ENCODE peak calls at places on chromosomes 6 and 20, in five cellular contexts. Q is HepG2, N is HEK293T, G is H1, V is NT2/D1. W is an unnamed sample.

GRCh38 chr6:169967687-169968086 is 216.3 kb downstream of the ERMARD start:
- DNase-seq in Q (no peak), N (no peak), G (no peak), V (no peak), W (no peak)

GRCh38 chr6:3813150-3813780 is 35.9 kb upstream of the FAM50B start:
- DNase-seq in Q (peak; percentile 33), N (peak; percentile 21), G (no peak), V (no peak), W (no peak)

GRCh38 chr6:78611886-78612480 is 255.4 kb upstream of the IRAK1BP1 start:
- DNase-seq in Q (peak; percentile 1), N (peak; percentile 8), G (no peak), V (no peak), W (no peak)

GRCh38 chr6:41531591-41532582 is 14.3 kb upstream of the FOXP4 start:
- DNase-seq in Q (no peak), N (no peak), G (no peak), V (no peak), W (peak; percentile 92)

GRCh38 chr6:148873154-148873553 is 126.3 kb downstream of the UST start:
- DNase-seq in Q (no peak), N (no peak), G (no peak), V (no peak), W (no peak)

GRCh38 chr20:33568378-33569289 is 78.7 kb downstream of the CBFA2T2 start:
- DNase-seq in Q (peak; percentile 30), N (no peak), G (peak; percentile 89), V (peak; percentile 38), W (no peak)

GRCh38 chr20:17442588-17442987 is 88.6 kb downstream of the BFSP1 start:
- DNase-seq in Q (peak; percentile 36), N (peak; percentile 22), G (no peak), V (peak; percentile 16), W (no peak)

GRCh38 chr20:51020657-51021056 is 2.2 kb downstream of the KCNG1 start:
- DNase-seq in Q (no peak), N (no peak), G (no peak), V (no peak), W (no peak)

GRCh38 chr6:11585426-11586016 is 48.0 kb downstream of the TMEM170B start:
- DNase-seq in Q (peak; percentile 55), N (peak; percentile 20), G (no peak), V (no peak), W (peak; percentile 32)

GRCh38 chr20:38126146-38126912 is 38.7 kb downstream of the TGM2 start:
- DNase-seq in Q (no peak), N (no peak), G (no peak), V (no peak), W (no peak)

GRCh38 chr20:53174454-53174853 is 202.3 kb downstream of the TSHZ2 start:
- DNase-seq in Q (no peak), N (no peak), G (no peak), V (no peak), W (no peak)

GRCh38 chr6:89508755-89509563 is 76.0 kb downstream of the ANKRD6 start:
- DNase-seq in Q (peak; percentile 35), N (no peak), G (no peak), V (no peak), W (no peak)

GRCh38 chr20:18628330-18628941 is 40.6 kb downstream of the DTD1 start:
- DNase-seq in Q (peak; percentile 24), N (peak; percentile 38), G (peak; percentile 29), V (no peak), W (no peak)

GRCh38 chr6:144528605-144529425 is 243.7 kb downstream of the UTRN start:
- DNase-seq in Q (no peak), N (no peak), G (no peak), V (peak; percentile 75), W (no peak)

GRCh38 chr6:133368664-133369063 is 127.5 kb downstream of the EYA4 start:
- DNase-seq in Q (peak; percentile 22), N (peak; percentile 29), G (no peak), V (no peak), W (no peak)

GRCh38 chr6:1027109-1027794 is 284.6 kb upstream of the FOXQ1 start:
- DNase-seq in Q (no peak), N (no peak), G (no peak), V (no peak), W (no peak)

GRCh38 chr6:122833229-122833556 is 44.1 kb downstream of the SMPDL3A start:
- DNase-seq in Q (no peak), N (no peak), G (no peak), V (no peak), W (no peak)

GRCh38 chr6:100504786-100505737 is 40.3 kb upstream of the SIM1 start:
- DNase-seq in Q (no peak), N (no peak), G (no peak), V (no peak), W (no peak)

GRCh38 chr20:2795451-2795850 is 5.0 kb downstream of the CPXM1 start:
- DNase-seq in Q (no peak), N (no peak), G (no peak), V (no peak), W (no peak)

GRCh38 chr6:133888931-133889556 is at the start of gene TCF21:
- DNase-seq in Q (no peak), N (no peak), G (no peak), V (no peak), W (no peak)

GRCh38 chr6:157273756-157274088 is 49.6 kb downstream of the TMEM242 start:
- DNase-seq in Q (peak; percentile 41), N (peak; percentile 82), G (no peak), V (no peak), W (no peak)

GRCh38 chr20:10228330-10228729 is 9.7 kb downstream of the SNAP25 start:
- DNase-seq in Q (peak; percentile 61), N (no peak), G (no peak), V (no peak), W (no peak)

GRCh38 chr20:2937902-2938301 is 64.6 kb downstream of the PTPRA start:
- DNase-seq in Q (no peak), N (no peak), G (no peak), V (no peak), W (no peak)

GRCh38 chr20:53948383-53949318 is 121.7 kb downstream of the BCAS1 start:
- DNase-seq in Q (no peak), N (no peak), G (no peak), V (no peak), W (no peak)

GRCh38 chr6:107668826-107669474 is 155.2 kb downstream of the SCML4 start:
- DNase-seq in Q (no peak), N (no peak), G (no peak), V (no peak), W (peak; percentile 34)

GRCh38 chr6:161265554-161265953 is 8.3 kb downstream of the AGPAT4 start:
- DNase-seq in Q (no peak), N (no peak), G (no peak), V (no peak), W (no peak)

GRCh38 chr6:122712093-122712863 is 67.2 kb upstream of the FABP7 start:
- DNase-seq in Q (no peak), N (no peak), G (no peak), V (no peak), W (no peak)

GRCh38 chr6:82057846-82058554 is 189.5 kb downstream of the IBTK start:
- DNase-seq in Q (no peak), N (no peak), G (no peak), V (no peak), W (no peak)

GRCh38 chr20:49850463-49851233 is 38.0 kb downstream of the SLC9A8 start:
- DNase-seq in Q (no peak), N (no peak), G (no peak), V (no peak), W (no peak)
- TF ChIP-seq SUZ12 in Q (no peak), N (no peak), G (no peak), V (no peak), W (no peak)

GRCh38 chr6:31826793-31827285 is 699 bp upstream of the HSPA1B start:
- DNase-seq in Q (no peak), N (no peak), G (no peak), V (no peak), W (no peak)

GRCh38 chr6:31822038-31822821 is 5.3 kb upstream of the HSPA1B start:
- DNase-seq in Q (peak; percentile 67), N (peak; percentile 50), G (no peak), V (no peak), W (no peak)

GRCh38 chr6:31825553-31825952 is 2.0 kb upstream of the HSPA1B start:
- DNase-seq in Q (no peak), N (no peak), G (no peak), V (no peak), W (no peak)

GRCh38 chr6:31820051-31820389 is 4.7 kb downstream of the HSPA1A start:
- DNase-seq in Q (peak; percentile 76), N (no peak), G (no peak), V (no peak), W (no peak)

GRCh38 chr6:31821301-31822037 is 6.1 kb upstream of the HSPA1B start:
- DNase-seq in Q (no peak), N (peak; percentile 45), G (no peak), V (no peak), W (no peak)
- TF ChIP-seq SUZ12 in Q (no peak), N (no peak), G (no peak), V (no peak), W (no peak)

DNA sequence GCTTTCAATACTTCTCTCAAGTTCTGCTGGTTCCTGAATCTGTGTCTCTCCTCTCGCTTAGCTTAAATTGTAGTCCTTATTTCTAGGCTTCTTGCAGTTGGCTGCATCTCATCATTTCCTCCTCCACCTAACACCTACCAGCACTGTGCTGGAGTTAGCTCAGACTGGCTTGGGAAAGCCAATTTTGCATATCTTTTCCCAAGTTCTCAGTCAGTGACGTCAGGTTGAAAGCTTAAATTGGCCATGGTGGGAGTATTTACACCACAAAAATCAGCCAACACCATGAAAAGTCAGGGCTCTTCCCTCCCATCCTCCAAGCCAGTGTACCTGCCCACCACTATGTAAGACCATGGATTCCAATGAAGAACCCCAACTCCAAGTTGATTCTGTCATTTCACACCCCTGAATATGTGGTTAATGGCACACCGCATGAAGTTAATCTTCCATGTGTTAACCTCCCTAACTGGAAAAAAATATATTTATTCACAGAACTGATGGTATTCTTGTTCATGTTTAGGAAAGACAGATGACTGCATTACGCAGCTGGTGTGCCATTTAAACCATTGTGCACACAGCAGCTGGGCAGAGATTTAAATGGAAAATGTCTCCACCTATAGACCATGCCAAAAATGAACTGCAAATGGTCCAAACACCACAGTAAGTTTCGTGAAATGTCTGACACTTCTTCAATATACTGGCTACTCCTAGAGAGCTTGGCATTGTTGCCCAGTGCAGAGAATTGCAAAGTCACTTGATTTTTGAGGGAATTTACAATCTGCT is 274.1 kb upstream of the MAP3K7 start:
- DNase-seq in Q (peak; percentile 1), N (peak; percentile 17), G (no peak), V (no peak), W (no peak)
- TF ChIP-seq SUZ12 in Q (no peak), N (no peak), G (no peak), V (no peak), W (no peak)

DNA sequence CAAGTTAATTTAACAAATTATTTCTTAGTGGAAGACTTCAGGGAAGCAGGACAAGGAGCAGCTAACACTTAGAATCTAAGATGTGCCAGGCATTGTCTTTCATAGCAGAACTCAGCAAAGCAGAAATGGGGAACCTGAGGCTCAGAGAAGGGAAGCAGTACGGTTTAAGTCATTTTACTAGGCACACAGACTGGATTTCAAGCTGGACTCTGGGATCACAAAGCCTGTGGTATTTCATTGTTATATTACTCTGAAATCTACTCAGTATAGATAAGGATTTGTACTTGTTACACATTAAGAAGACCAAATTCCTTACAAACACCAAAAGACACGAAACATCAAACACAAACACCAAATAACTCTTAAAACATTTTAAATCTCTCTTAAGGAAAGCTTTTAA is 199.6 kb downstream of the ISM1 start:
- DNase-seq in Q (peak; percentile 36), N (no peak), G (no peak), V (no peak), W (no peak)
- TF ChIP-seq SUZ12 in Q (no peak), N (no peak), G (no peak), V (no peak), W (no peak)

GRCh38 chr6:20757761-20758160 is 223.5 kb downstream of the CDKAL1 start:
- DNase-seq in Q (no peak), N (no peak), G (no peak), V (no peak), W (no peak)
- TF ChIP-seq SUZ12 in Q (no peak), N (no peak), G (no peak), V (no peak), W (no peak)